ENCODE peak calls at places on chromosomes 4 and X, in five cellular contexts. One of them, this sample, is unnamed.

GRCh38 chr4:119039779-119040178 is 95.9 kb upstream of the MYOZ2 start:
- DNase-seq in SK-N-SH: no peak
- DNase-seq in HepG2: no peak
- DNase-seq in HCT116: peak
- DNase-seq in H1: no peak
- DNase-seq in this sample: peak

GRCh38 chr4:185716008-185716976 is 95.7 kb downstream of the SORBS2 start:
- DNase-seq in HCT116: no peak
- DNase-seq in HepG2: no peak
- DNase-seq in H1: no peak
- DNase-seq in SK-N-SH: peak
- DNase-seq in this sample: no peak

GRCh38 chr4:41744572-41745291 is 3.8 kb downstream of the PHOX2B start:
- DNase-seq in HepG2: no peak
- DNase-seq in H1: no peak
- DNase-seq in HCT116: no peak
- DNase-seq in SK-N-SH: no peak
- DNase-seq in this sample: no peak

GRCh38 chr4:188021548-188022249 is 26.1 kb downstream of the ZFP42 start:
- DNase-seq in H1: no peak
- DNase-seq in HepG2: no peak
- DNase-seq in HCT116: no peak
- DNase-seq in SK-N-SH: no peak
- DNase-seq in this sample: peak

GRCh38 chrX:84710611-84711010 is 208.4 kb upstream of the HDX start:
- DNase-seq in HCT116: no peak
- DNase-seq in SK-N-SH: no peak
- DNase-seq in HepG2: no peak
- DNase-seq in H1: no peak
- DNase-seq in this sample: no peak

GRCh38 chr4:94995684-94996394 is 238.1 kb downstream of the BMPR1B start:
- DNase-seq in H1: peak
- DNase-seq in HepG2: no peak
- DNase-seq in HCT116: no peak
- DNase-seq in SK-N-SH: no peak
- DNase-seq in this sample: peak

GRCh38 chrX:119948381-119948780 is 4.8 kb upstream of the NKAP start:
- DNase-seq in H1: no peak
- DNase-seq in HepG2: no peak
- DNase-seq in HCT116: no peak
- DNase-seq in SK-N-SH: no peak
- DNase-seq in this sample: no peak

GRCh38 chr4:14070289-14070880 is 442.9 kb upstream of the BOD1L1 start:
- DNase-seq in H1: no peak
- DNase-seq in HCT116: no peak
- DNase-seq in SK-N-SH: no peak
- DNase-seq in HepG2: no peak
- DNase-seq in this sample: no peak

GRCh38 chr4:48112017-48112667 is 21.9 kb downstream of the TXK start:
- DNase-seq in H1: no peak
- DNase-seq in HepG2: no peak
- DNase-seq in HCT116: no peak
- DNase-seq in SK-N-SH: no peak
- DNase-seq in this sample: no peak

GRCh38 chrX:3176439-3176820 is 135.2 kb downstream of the ARSF start:
- DNase-seq in H1: no peak
- DNase-seq in SK-N-SH: no peak
- DNase-seq in HepG2: no peak
- DNase-seq in HCT116: no peak
- DNase-seq in this sample: no peak

GRCh38 chr4:64121803-64122202 is 287.4 kb downstream of the TECRL start:
- DNase-seq in H1: no peak
- DNase-seq in HCT116: no peak
- DNase-seq in SK-N-SH: no peak
- DNase-seq in HepG2: no peak
- DNase-seq in this sample: no peak

DNA sequence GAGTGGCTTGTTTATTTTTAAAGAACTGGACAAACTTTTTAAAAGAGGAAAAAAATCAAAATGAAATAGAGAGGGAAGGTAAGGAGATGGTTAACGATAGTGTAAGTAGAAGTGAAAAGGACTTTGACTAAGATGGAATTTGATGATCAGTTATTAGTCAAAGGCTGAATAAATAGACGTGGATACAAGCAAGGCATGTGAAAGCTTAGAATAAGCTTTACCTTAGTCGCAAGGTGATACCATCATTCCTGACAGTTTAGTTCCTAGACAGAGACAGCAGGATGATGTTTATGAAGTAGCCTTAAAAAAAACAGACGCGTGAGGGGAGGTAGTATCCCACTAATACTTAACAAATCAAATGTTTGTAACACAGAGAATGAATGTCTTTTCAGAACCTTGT is 97.3 kb downstream of the PALLD start:
- DNase-seq in SK-N-SH: no peak
- DNase-seq in HepG2: no peak
- DNase-seq in H1: no peak
- DNase-seq in HCT116: no peak
- DNase-seq in this sample: no peak
- TF ChIP-seq JUND in SK-N-SH: no peak
- TF ChIP-seq JUND in HepG2: no peak
- TF ChIP-seq JUND in H1: no peak
- TF ChIP-seq JUND in HCT116: no peak
- TF ChIP-seq JUND in this sample: no peak

GRCh38 chrX:41335590-41336331 is 1.8 kb downstream of the DDX3X start:
- DNase-seq in SK-N-SH: no peak
- DNase-seq in H1: no peak
- DNase-seq in HCT116: no peak
- DNase-seq in HepG2: no peak
- DNase-seq in this sample: no peak
- TF ChIP-seq JUND in SK-N-SH: peak
- TF ChIP-seq JUND in H1: no peak
- TF ChIP-seq JUND in HCT116: no peak
- TF ChIP-seq JUND in HepG2: no peak
- TF ChIP-seq JUND in this sample: no peak

GRCh38 chrX:55488268-55488558 is 1.4 kb downstream of the USP51 start:
- DNase-seq in SK-N-SH: no peak
- DNase-seq in HCT116: no peak
- DNase-seq in HepG2: no peak
- DNase-seq in H1: no peak
- DNase-seq in this sample: no peak

GRCh38 chrX:55489315-55490009 is at the start of gene USP51:
- DNase-seq in HepG2: no peak
- DNase-seq in HCT116: no peak
- DNase-seq in SK-N-SH: peak
- DNase-seq in H1: no peak
- DNase-seq in this sample: peak

GRCh38 chrX:55490121-55490520 is 473 bp upstream of the USP51 start:
- DNase-seq in SK-N-SH: no peak
- DNase-seq in HepG2: no peak
- DNase-seq in HCT116: no peak
- DNase-seq in H1: no peak
- DNase-seq in this sample: no peak

GRCh38 chrX:55487143-55487542 is 2.5 kb downstream of the USP51 start:
- DNase-seq in HepG2: no peak
- DNase-seq in SK-N-SH: no peak
- DNase-seq in HCT116: no peak
- DNase-seq in H1: no peak
- DNase-seq in this sample: no peak

GRCh38 chrX:55488559-55489314 is 911 bp downstream of the USP51 start:
- DNase-seq in HepG2: no peak
- DNase-seq in SK-N-SH: peak
- DNase-seq in HCT116: no peak
- DNase-seq in H1: no peak
- DNase-seq in this sample: peak
- TF ChIP-seq JUND in HepG2: no peak
- TF ChIP-seq JUND in SK-N-SH: no peak
- TF ChIP-seq JUND in HCT116: no peak
- TF ChIP-seq JUND in H1: no peak
- TF ChIP-seq JUND in this sample: no peak

GRCh38 chr4:103425406-103425805 is 227.3 kb upstream of the CENPE start:
- DNase-seq in HepG2: peak
- DNase-seq in HCT116: no peak
- DNase-seq in SK-N-SH: no peak
- DNase-seq in H1: no peak
- DNase-seq in this sample: no peak

GRCh38 chr4:103422467-103423219 is 224.5 kb upstream of the CENPE start:
- DNase-seq in SK-N-SH: no peak
- DNase-seq in HepG2: no peak
- DNase-seq in H1: no peak
- DNase-seq in HCT116: no peak
- DNase-seq in this sample: no peak

GRCh38 chr4:103424853-103425252 is 226.7 kb upstream of the CENPE start:
- DNase-seq in H1: no peak
- DNase-seq in HCT116: no peak
- DNase-seq in SK-N-SH: no peak
- DNase-seq in HepG2: peak
- DNase-seq in this sample: peak

GRCh38 chr4:103423261-103423660 is 225.1 kb upstream of the CENPE start:
- DNase-seq in HCT116: no peak
- DNase-seq in SK-N-SH: no peak
- DNase-seq in HepG2: no peak
- DNase-seq in H1: no peak
- DNase-seq in this sample: no peak
- TF ChIP-seq JUND in HCT116: no peak
- TF ChIP-seq JUND in SK-N-SH: no peak
- TF ChIP-seq JUND in HepG2: no peak
- TF ChIP-seq JUND in H1: no peak
- TF ChIP-seq JUND in this sample: no peak